ENCODE peak calls at places on chromosomes 6 and 20, in four cellular contexts. T, U, Z and B are unnamed samples.

GRCh38 chr6:5938934-5939333 is 67.8 kb downstream of the NRN1 start:
- DNase-seq in T (no peak), U (no peak), Z (no peak), B (no peak)

GRCh38 chr6:146968041-146968760 is 236.0 kb upstream of the STXBP5 start:
- DNase-seq in T (no peak), U (no peak), Z (no peak), B (no peak)

GRCh38 chr6:111485316-111485715 is 2.3 kb upstream of the REV3L start:
- DNase-seq in U (no peak), T (no peak), Z (no peak), B (no peak)

GRCh38 chr6:35305117-35305516 is 7.5 kb downstream of the DEF6 start:
- DNase-seq in U (no peak), T (no peak), Z (no peak), B (no peak)

GRCh38 chr20:20364747-20365558 is 3.0 kb upstream of the INSM1 start:
- DNase-seq in Z (no peak), U (no peak), T (no peak), B (peak)

GRCh38 chr6:156828280-156828703 is 51.1 kb downstream of the ARID1B start:
- DNase-seq in Z (peak), T (no peak), U (no peak), B (no peak)

GRCh38 chr6:29510202-29510601 is 22.4 kb upstream of the MAS1L start:
- DNase-seq in T (peak), Z (no peak), U (no peak), B (no peak)

GRCh38 chr6:22940571-22941290 is 371.4 kb downstream of the HDGFL1 start:
- DNase-seq in Z (no peak), T (no peak), U (no peak), B (no peak)

GRCh38 chr6:144922120-144922722 is 637.1 kb downstream of the UTRN start:
- DNase-seq in Z (no peak), T (no peak), U (no peak), B (no peak)

GRCh38 chr20:62069741-62070216 is 4.1 kb upstream of the TAF4 start:
- DNase-seq in U (no peak), T (peak), Z (no peak), B (no peak)

GRCh38 chr20:5504061-5504739 is 187.4 kb upstream of the PROKR2 start:
- DNase-seq in Z (no peak), T (peak), U (no peak), B (no peak)

GRCh38 chr6:13428528-13429405 is 58.6 kb downstream of the GFOD1 start:
- DNase-seq in U (peak), Z (no peak), T (no peak), B (no peak)

GRCh38 chr6:16362819-16363589 is 124.6 kb downstream of the GMPR start:
- DNase-seq in T (no peak), Z (no peak), U (no peak), B (no peak)

GRCh38 chr20:53253668-53254067 is 281.5 kb downstream of the TSHZ2 start:
- DNase-seq in Z (no peak), T (no peak), U (no peak), B (no peak)

GRCh38 chr20:18831830-18832229 is 18.2 kb downstream of the SCP2D1 start:
- DNase-seq in U (no peak), Z (no peak), T (no peak), B (no peak)

GRCh38 chr20:58342104-58342945 is 32.8 kb downstream of the RAB22A start:
- DNase-seq in T (no peak), U (no peak), Z (no peak), B (no peak)

GRCh38 chr6:50816115-50816675 is 2.5 kb upstream of the TFAP2B start:
- DNase-seq in T (peak), Z (peak), U (peak), B (peak)

GRCh38 chr6:52310932-52311331 is 26.4 kb upstream of the MCM3 start:
- DNase-seq in T (no peak), U (no peak), Z (no peak), B (no peak)

GRCh38 chr6:150334790-150335783 is 33.7 kb upstream of the IYD start:
- DNase-seq in U (no peak), T (peak), Z (peak), B (no peak)

DNA sequence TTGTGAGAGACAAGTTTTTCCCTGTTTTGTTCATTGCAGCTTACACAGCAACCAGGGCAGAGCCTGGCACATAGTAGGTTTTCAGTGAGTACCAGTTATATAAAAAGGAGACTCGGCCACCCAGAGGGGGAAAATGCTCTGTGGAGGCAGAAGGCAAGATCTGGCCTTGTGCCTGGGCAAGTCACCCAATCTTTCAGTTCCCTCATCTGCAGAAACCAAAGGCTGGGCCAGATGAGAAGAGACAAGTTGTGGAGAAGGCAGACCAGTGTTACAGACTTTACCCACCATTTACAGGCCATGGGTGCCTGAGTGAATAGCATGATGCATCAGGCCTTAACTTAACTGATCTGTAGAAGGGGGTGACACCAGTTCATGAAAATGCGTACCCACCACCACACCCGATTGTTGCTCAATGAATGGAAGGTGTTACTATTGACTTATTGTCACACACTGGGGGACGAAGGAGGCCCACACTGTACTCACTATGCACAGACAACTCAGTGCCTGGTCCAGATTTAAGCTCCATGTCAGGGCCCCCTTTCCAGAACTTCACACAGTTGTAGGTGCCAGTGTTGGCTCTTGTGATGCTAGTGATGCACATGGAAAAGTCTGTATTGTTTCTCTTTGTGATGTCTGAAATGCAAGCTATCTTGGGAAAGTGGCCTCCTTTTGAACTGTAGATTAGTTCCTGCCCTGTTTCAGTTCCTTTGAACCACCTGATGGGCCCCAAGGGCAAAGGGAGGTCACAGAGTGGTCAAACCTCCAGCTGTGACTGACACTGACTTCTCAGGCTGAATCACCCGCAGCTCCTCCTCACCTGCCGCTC is 64.3 kb upstream of the SIRPG start:
- DNase-seq in T (no peak), Z (no peak), U (no peak), B (peak)
- TF ChIP-seq EGR1 in T (no peak), Z (no peak), U (no peak), B (no peak)

DNA sequence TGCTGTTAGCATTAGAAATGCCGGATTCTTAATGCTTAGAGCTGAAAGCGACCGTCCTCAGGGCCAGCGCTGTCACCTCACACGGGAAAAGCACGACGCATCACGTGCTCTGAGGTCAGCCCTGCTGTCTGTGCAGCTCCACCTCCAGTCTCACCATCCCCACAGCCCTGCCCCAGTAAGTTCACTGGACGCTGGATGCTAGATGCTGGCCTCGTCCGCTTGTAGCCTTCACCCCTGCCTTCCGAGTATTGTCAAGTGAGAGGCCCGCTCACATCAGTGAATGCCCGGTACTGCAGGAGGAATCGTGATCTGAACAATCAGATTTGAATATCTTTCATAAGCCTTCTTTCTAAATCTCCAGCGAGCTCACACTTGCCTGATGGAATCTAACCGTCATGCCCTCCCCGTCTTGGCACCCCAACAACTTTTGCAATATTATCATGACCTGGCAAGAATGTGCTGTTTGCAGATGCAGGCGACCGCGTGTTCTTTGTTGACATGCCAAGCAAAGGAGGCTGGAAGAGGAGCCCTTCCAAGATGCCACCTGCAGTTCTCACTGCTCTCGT is 64.9 kb downstream of the DLL1 start:
- DNase-seq in U (no peak), Z (no peak), T (no peak), B (no peak)
- TF ChIP-seq EGR1 in U (no peak), Z (no peak), T (no peak), B (no peak)

GRCh38 chr6:124982669-124983068 is 20.4 kb downstream of the RNF217 start:
- DNase-seq in T (no peak), U (no peak), Z (no peak), B (no peak)
- TF ChIP-seq EGR1 in T (no peak), U (no peak), Z (no peak), B (no peak)

GRCh38 chr6:25217275-25217674 is 61.9 kb upstream of the CARMIL1 start:
- DNase-seq in T (no peak), U (no peak), Z (no peak), B (no peak)

GRCh38 chr6:25219147-25219546 is 60.0 kb upstream of the CARMIL1 start:
- DNase-seq in T (no peak), Z (no peak), U (no peak), B (no peak)

GRCh38 chr6:25215881-25216280 is 63.3 kb upstream of the CARMIL1 start:
- DNase-seq in U (no peak), T (no peak), Z (no peak), B (no peak)

GRCh38 chr6:25219581-25220249 is 59.5 kb upstream of the CARMIL1 start:
- DNase-seq in U (no peak), T (no peak), Z (no peak), B (no peak)

GRCh38 chr6:25218346-25218745 is 60.8 kb upstream of the CARMIL1 start:
- DNase-seq in Z (no peak), U (no peak), T (no peak), B (no peak)
- TF ChIP-seq EGR1 in Z (no peak), U (no peak), T (no peak), B (no peak)

DNA sequence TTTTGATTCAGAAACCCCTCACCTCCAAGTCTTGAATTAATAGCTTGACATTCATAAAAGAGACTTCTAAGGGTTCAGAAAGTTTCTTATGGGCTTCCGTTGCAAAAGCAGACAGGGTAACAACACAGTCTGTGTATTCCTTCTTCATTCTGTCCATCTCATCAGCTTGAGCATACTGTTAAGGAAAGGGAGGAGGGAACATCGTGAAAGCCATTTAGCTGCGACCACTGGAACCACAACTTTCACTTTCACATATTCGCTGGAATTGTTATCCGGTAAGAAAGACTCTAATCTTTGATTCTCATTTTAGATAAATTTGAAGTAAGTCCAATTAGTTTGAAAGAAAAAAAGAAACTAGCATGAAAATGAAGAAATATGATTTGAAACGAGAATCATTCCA is 174.4 kb downstream of the SYNE1 start:
- DNase-seq in Z (no peak), T (no peak), U (no peak), B (no peak)
- TF ChIP-seq EGR1 in Z (no peak), T (no peak), U (no peak), B (no peak)

DNA sequence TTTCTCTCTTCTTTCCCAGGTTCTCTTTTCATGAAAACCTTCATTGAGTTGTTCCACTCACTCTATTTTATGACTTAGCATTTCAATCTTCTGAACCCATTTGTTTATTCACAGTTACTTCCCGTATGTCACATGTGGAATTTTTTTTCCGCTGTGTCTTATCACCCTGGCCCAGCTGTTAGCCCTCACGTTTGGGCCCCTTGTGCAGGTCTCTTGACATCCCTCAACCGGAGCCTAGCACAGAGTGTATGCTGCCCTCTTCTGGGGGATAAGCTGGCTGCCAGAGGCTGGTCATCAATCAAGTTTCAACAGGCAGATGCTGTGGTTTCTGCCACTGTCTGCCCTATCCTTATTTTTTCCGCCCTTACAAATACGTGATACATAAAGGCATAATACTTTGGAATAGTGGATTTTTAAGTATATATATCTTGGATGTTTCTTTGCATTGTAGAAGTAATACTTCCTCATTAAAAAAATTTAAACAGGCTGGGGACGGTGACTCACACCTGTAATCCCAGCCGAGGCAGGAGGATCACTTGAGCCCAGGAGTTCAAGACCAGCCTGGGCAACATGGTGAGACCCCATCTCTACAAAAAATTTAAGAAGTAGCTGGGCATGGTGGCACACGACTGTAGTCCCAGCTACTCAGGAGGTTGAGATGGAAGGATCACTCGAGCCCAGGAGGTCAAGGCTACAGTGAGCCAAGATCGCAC is 38.8 kb upstream of the RNF8 start:
- DNase-seq in T (peak), U (no peak), Z (peak), B (peak)
- TF ChIP-seq EGR1 in T (no peak), U (no peak), Z (no peak), B (no peak)